ENCODE peak calls at places on chromosomes 11 and 22, in nine cellular contexts. One of them, this sample, is unnamed.

GRCh38 chr11:78801161-78801884 is 226.7 kb upstream of the NARS2 start:
- DNase-seq in HCEC 1CT: peak; percentile 49
- DNase-seq in pulmonary artery endothelial cell: peak; percentile 39
- DNase-seq in dorsolateral prefrontal cortex: no peak
- DNase-seq in HuH-7: no peak
- DNase-seq in GM06990: no peak
- DNase-seq in AML-193: no peak
- DNase-seq in substantia nigra: no peak
- DNase-seq in brain microvascular endothelial cell: peak; percentile 92
- DNase-seq in this sample: peak; percentile 74

GRCh38 chr22:38655532-38656255 is 498 bp downstream of the FAM227A start:
- DNase-seq in pulmonary artery endothelial cell: no peak
- DNase-seq in GM06990: no peak
- DNase-seq in HuH-7: peak; percentile 20
- DNase-seq in brain microvascular endothelial cell: peak; percentile 1
- DNase-seq in AML-193: no peak
- DNase-seq in substantia nigra: no peak
- DNase-seq in HCEC 1CT: peak; percentile 5
- DNase-seq in dorsolateral prefrontal cortex: no peak
- DNase-seq in this sample: no peak

GRCh38 chr11:33988586-33989370 is 62.8 kb upstream of the CAPRIN1 start:
- DNase-seq in substantia nigra: no peak
- DNase-seq in HCEC 1CT: no peak
- DNase-seq in pulmonary artery endothelial cell: no peak
- DNase-seq in dorsolateral prefrontal cortex: no peak
- DNase-seq in GM06990: no peak
- DNase-seq in HuH-7: no peak
- DNase-seq in brain microvascular endothelial cell: no peak
- DNase-seq in AML-193: no peak
- DNase-seq in this sample: no peak

GRCh38 chr22:37059876-37060449 is 8.4 kb downstream of the KCTD17 start:
- DNase-seq in substantia nigra: no peak
- DNase-seq in HCEC 1CT: no peak
- DNase-seq in pulmonary artery endothelial cell: no peak
- DNase-seq in brain microvascular endothelial cell: no peak
- DNase-seq in dorsolateral prefrontal cortex: no peak
- DNase-seq in GM06990: no peak
- DNase-seq in AML-193: no peak
- DNase-seq in HuH-7: no peak
- DNase-seq in this sample: no peak

GRCh38 chr11:61007971-61008896 is 36.8 kb downstream of the CD6 start:
- DNase-seq in HuH-7: no peak
- DNase-seq in HCEC 1CT: no peak
- DNase-seq in brain microvascular endothelial cell: no peak
- DNase-seq in AML-193: no peak
- DNase-seq in GM06990: peak; percentile 55
- DNase-seq in substantia nigra: no peak
- DNase-seq in dorsolateral prefrontal cortex: no peak
- DNase-seq in pulmonary artery endothelial cell: no peak
- DNase-seq in this sample: no peak

GRCh38 chr22:46649176-46650077 is 29.2 kb downstream of the GRAMD4 start:
- DNase-seq in GM06990: no peak
- DNase-seq in brain microvascular endothelial cell: peak; percentile 15
- DNase-seq in HuH-7: peak; percentile 65
- DNase-seq in HCEC 1CT: no peak
- DNase-seq in AML-193: no peak
- DNase-seq in dorsolateral prefrontal cortex: no peak
- DNase-seq in pulmonary artery endothelial cell: no peak
- DNase-seq in substantia nigra: no peak
- DNase-seq in this sample: no peak

GRCh38 chr11:69295995-69296889 is 2.3 kb downstream of the MYEOV start:
- DNase-seq in GM06990: peak; percentile 30
- DNase-seq in AML-193: peak; percentile 86
- DNase-seq in pulmonary artery endothelial cell: no peak
- DNase-seq in HuH-7: peak; percentile 99
- DNase-seq in dorsolateral prefrontal cortex: peak; percentile 38
- DNase-seq in substantia nigra: peak; percentile 9
- DNase-seq in brain microvascular endothelial cell: peak; percentile 61
- DNase-seq in HCEC 1CT: peak; percentile 92
- DNase-seq in this sample: peak; percentile 95

GRCh38 chr11:110184974-110185597 is 91.9 kb downstream of the ZC3H12C start:
- DNase-seq in AML-193: no peak
- DNase-seq in dorsolateral prefrontal cortex: peak; percentile 44
- DNase-seq in brain microvascular endothelial cell: peak; percentile 57
- DNase-seq in pulmonary artery endothelial cell: no peak
- DNase-seq in HuH-7: no peak
- DNase-seq in substantia nigra: peak; percentile 12
- DNase-seq in GM06990: no peak
- DNase-seq in HCEC 1CT: peak; percentile 87
- DNase-seq in this sample: peak; percentile 16

GRCh38 chr22:46578824-46579561 is 41.2 kb upstream of the GRAMD4 start:
- DNase-seq in pulmonary artery endothelial cell: no peak
- DNase-seq in AML-193: peak; percentile 40
- DNase-seq in substantia nigra: no peak
- DNase-seq in GM06990: no peak
- DNase-seq in brain microvascular endothelial cell: no peak
- DNase-seq in HCEC 1CT: no peak
- DNase-seq in dorsolateral prefrontal cortex: peak; percentile 46
- DNase-seq in HuH-7: peak; percentile 70
- DNase-seq in this sample: peak; percentile 25

GRCh38 chr22:24521791-24522245 is 26.7 kb downstream of the UPB1 start:
- DNase-seq in HuH-7: peak; percentile 83
- DNase-seq in dorsolateral prefrontal cortex: no peak
- DNase-seq in AML-193: peak; percentile 59
- DNase-seq in GM06990: no peak
- DNase-seq in brain microvascular endothelial cell: peak; percentile 41
- DNase-seq in HCEC 1CT: peak; percentile 53
- DNase-seq in substantia nigra: no peak
- DNase-seq in pulmonary artery endothelial cell: peak; percentile 30
- DNase-seq in this sample: peak; percentile 32

GRCh38 chr22:26672060-26672471 is 14.7 kb downstream of the MIAT start:
- DNase-seq in HuH-7: no peak
- DNase-seq in HCEC 1CT: no peak
- DNase-seq in AML-193: no peak
- DNase-seq in GM06990: no peak
- DNase-seq in dorsolateral prefrontal cortex: no peak
- DNase-seq in pulmonary artery endothelial cell: no peak
- DNase-seq in substantia nigra: no peak
- DNase-seq in brain microvascular endothelial cell: no peak
- DNase-seq in this sample: no peak

GRCh38 chr11:97451441-97451840 is 1061.6 kb downstream of the JRKL start:
- DNase-seq in GM06990: no peak
- DNase-seq in HCEC 1CT: no peak
- DNase-seq in dorsolateral prefrontal cortex: no peak
- DNase-seq in HuH-7: no peak
- DNase-seq in pulmonary artery endothelial cell: no peak
- DNase-seq in AML-193: no peak
- DNase-seq in substantia nigra: no peak
- DNase-seq in brain microvascular endothelial cell: no peak
- DNase-seq in this sample: no peak

GRCh38 chr11:73151371-73151870 is 9.3 kb upstream of the FCHSD2 start:
- DNase-seq in substantia nigra: no peak
- DNase-seq in AML-193: no peak
- DNase-seq in HCEC 1CT: no peak
- DNase-seq in GM06990: no peak
- DNase-seq in brain microvascular endothelial cell: no peak
- DNase-seq in dorsolateral prefrontal cortex: no peak
- DNase-seq in pulmonary artery endothelial cell: no peak
- DNase-seq in HuH-7: no peak
- DNase-seq in this sample: no peak

GRCh38 chr11:1843098-1843473 is 4.3 kb downstream of the TNNI2 start:
- DNase-seq in AML-193: no peak
- DNase-seq in substantia nigra: no peak
- DNase-seq in HCEC 1CT: no peak
- DNase-seq in pulmonary artery endothelial cell: no peak
- DNase-seq in brain microvascular endothelial cell: no peak
- DNase-seq in dorsolateral prefrontal cortex: no peak
- DNase-seq in GM06990: no peak
- DNase-seq in HuH-7: no peak
- DNase-seq in this sample: no peak

GRCh38 chr11:122491486-122491885 is 164.0 kb upstream of the UBASH3B start:
- DNase-seq in HCEC 1CT: no peak
- DNase-seq in pulmonary artery endothelial cell: peak; percentile 89
- DNase-seq in GM06990: no peak
- DNase-seq in brain microvascular endothelial cell: peak; percentile 6
- DNase-seq in substantia nigra: no peak
- DNase-seq in AML-193: peak; percentile 52
- DNase-seq in HuH-7: no peak
- DNase-seq in dorsolateral prefrontal cortex: no peak
- DNase-seq in this sample: peak; percentile 6

GRCh38 chr22:42957958-42958357 is 57.0 kb downstream of the PACSIN2 start:
- DNase-seq in dorsolateral prefrontal cortex: no peak
- DNase-seq in HCEC 1CT: no peak
- DNase-seq in GM06990: no peak
- DNase-seq in brain microvascular endothelial cell: no peak
- DNase-seq in pulmonary artery endothelial cell: no peak
- DNase-seq in substantia nigra: no peak
- DNase-seq in HuH-7: no peak
- DNase-seq in AML-193: no peak
- DNase-seq in this sample: no peak

GRCh38 chr22:33873666-33874065 is 46.6 kb downstream of the LARGE1 start:
- DNase-seq in AML-193: no peak
- DNase-seq in GM06990: no peak
- DNase-seq in HCEC 1CT: no peak
- DNase-seq in substantia nigra: no peak
- DNase-seq in dorsolateral prefrontal cortex: no peak
- DNase-seq in brain microvascular endothelial cell: no peak
- DNase-seq in pulmonary artery endothelial cell: no peak
- DNase-seq in HuH-7: no peak
- DNase-seq in this sample: no peak

GRCh38 chr22:46974077-46974476 is 211.6 kb downstream of the TBC1D22A start:
- DNase-seq in AML-193: no peak
- DNase-seq in substantia nigra: no peak
- DNase-seq in pulmonary artery endothelial cell: no peak
- DNase-seq in HuH-7: no peak
- DNase-seq in GM06990: no peak
- DNase-seq in HCEC 1CT: no peak
- DNase-seq in brain microvascular endothelial cell: no peak
- DNase-seq in dorsolateral prefrontal cortex: no peak
- DNase-seq in this sample: no peak

GRCh38 chr11:103892603-103893002 is 143.8 kb upstream of the DDI1 start:
- DNase-seq in AML-193: no peak
- DNase-seq in HCEC 1CT: peak; percentile 59
- DNase-seq in brain microvascular endothelial cell: peak; percentile 81
- DNase-seq in pulmonary artery endothelial cell: no peak
- DNase-seq in HuH-7: no peak
- DNase-seq in GM06990: no peak
- DNase-seq in dorsolateral prefrontal cortex: peak; percentile 55
- DNase-seq in substantia nigra: no peak
- DNase-seq in this sample: peak; percentile 18

GRCh38 chr22:23068832-23069385 is 1.4 kb upstream of the GNAZ start:
- DNase-seq in HCEC 1CT: no peak
- DNase-seq in dorsolateral prefrontal cortex: peak; percentile 14
- DNase-seq in AML-193: no peak
- DNase-seq in HuH-7: no peak
- DNase-seq in brain microvascular endothelial cell: no peak
- DNase-seq in pulmonary artery endothelial cell: no peak
- DNase-seq in substantia nigra: no peak
- DNase-seq in GM06990: no peak
- DNase-seq in this sample: no peak

GRCh38 chr11:65701686-65702085 is 10.4 kb upstream of the KAT5 start:
- DNase-seq in brain microvascular endothelial cell: no peak
- DNase-seq in HuH-7: no peak
- DNase-seq in HCEC 1CT: no peak
- DNase-seq in pulmonary artery endothelial cell: no peak
- DNase-seq in GM06990: no peak
- DNase-seq in substantia nigra: no peak
- DNase-seq in AML-193: no peak
- DNase-seq in dorsolateral prefrontal cortex: no peak
- DNase-seq in this sample: no peak

GRCh38 chr11:114036958-114037357 is 22.6 kb upstream of the ZBTB16 start:
- DNase-seq in brain microvascular endothelial cell: no peak
- DNase-seq in HCEC 1CT: no peak
- DNase-seq in pulmonary artery endothelial cell: no peak
- DNase-seq in GM06990: no peak
- DNase-seq in dorsolateral prefrontal cortex: no peak
- DNase-seq in substantia nigra: no peak
- DNase-seq in HuH-7: no peak
- DNase-seq in AML-193: no peak
- DNase-seq in this sample: no peak

GRCh38 chr11:132601863-132602262 is 930.4 kb downstream of the OPCML start:
- DNase-seq in AML-193: no peak
- DNase-seq in GM06990: no peak
- DNase-seq in HCEC 1CT: no peak
- DNase-seq in pulmonary artery endothelial cell: no peak
- DNase-seq in HuH-7: no peak
- DNase-seq in substantia nigra: no peak
- DNase-seq in brain microvascular endothelial cell: no peak
- DNase-seq in dorsolateral prefrontal cortex: no peak
- DNase-seq in this sample: no peak

GRCh38 chr11:1131033-1131911 is 26.5 kb upstream of the MUC5AC start:
- DNase-seq in pulmonary artery endothelial cell: no peak
- DNase-seq in brain microvascular endothelial cell: no peak
- DNase-seq in HCEC 1CT: no peak
- DNase-seq in HuH-7: no peak
- DNase-seq in substantia nigra: no peak
- DNase-seq in AML-193: no peak
- DNase-seq in GM06990: no peak
- DNase-seq in dorsolateral prefrontal cortex: peak; percentile 38
- DNase-seq in this sample: no peak

GRCh38 chr22:46025973-46026906 is 49.3 kb upstream of the WNT7B start:
- DNase-seq in AML-193: no peak
- DNase-seq in HuH-7: no peak
- DNase-seq in GM06990: no peak
- DNase-seq in substantia nigra: no peak
- DNase-seq in HCEC 1CT: no peak
- DNase-seq in dorsolateral prefrontal cortex: peak; percentile 19
- DNase-seq in pulmonary artery endothelial cell: no peak
- DNase-seq in brain microvascular endothelial cell: no peak
- DNase-seq in this sample: no peak

GRCh38 chr22:23113067-23113846 is 28.5 kb downstream of the RSPH14 start:
- DNase-seq in GM06990: no peak
- DNase-seq in AML-193: no peak
- DNase-seq in pulmonary artery endothelial cell: no peak
- DNase-seq in dorsolateral prefrontal cortex: peak; percentile 87
- DNase-seq in brain microvascular endothelial cell: no peak
- DNase-seq in substantia nigra: peak; percentile 80
- DNase-seq in HuH-7: no peak
- DNase-seq in HCEC 1CT: no peak
- DNase-seq in this sample: no peak

GRCh38 chr11:2515401-2516275 is 70.8 kb downstream of the KCNQ1 start:
- DNase-seq in AML-193: no peak
- DNase-seq in dorsolateral prefrontal cortex: peak; percentile 18
- DNase-seq in HCEC 1CT: no peak
- DNase-seq in substantia nigra: no peak
- DNase-seq in GM06990: no peak
- DNase-seq in brain microvascular endothelial cell: no peak
- DNase-seq in pulmonary artery endothelial cell: no peak
- DNase-seq in HuH-7: no peak
- DNase-seq in this sample: no peak

GRCh38 chr22:28413612-28414011 is 266.0 kb downstream of the TTC28 start:
- DNase-seq in brain microvascular endothelial cell: no peak
- DNase-seq in AML-193: no peak
- DNase-seq in HCEC 1CT: no peak
- DNase-seq in pulmonary artery endothelial cell: no peak
- DNase-seq in dorsolateral prefrontal cortex: no peak
- DNase-seq in substantia nigra: no peak
- DNase-seq in GM06990: no peak
- DNase-seq in HuH-7: no peak
- DNase-seq in this sample: no peak

GRCh38 chr11:76605338-76606074 is 65.0 kb downstream of the LRRC32 start:
- DNase-seq in HuH-7: no peak
- DNase-seq in brain microvascular endothelial cell: no peak
- DNase-seq in HCEC 1CT: no peak
- DNase-seq in substantia nigra: no peak
- DNase-seq in AML-193: no peak
- DNase-seq in pulmonary artery endothelial cell: no peak
- DNase-seq in dorsolateral prefrontal cortex: no peak
- DNase-seq in GM06990: no peak
- DNase-seq in this sample: no peak

GRCh38 chr11:99494065-99494464 is 473.3 kb downstream of the CNTN5 start:
- DNase-seq in AML-193: no peak
- DNase-seq in HCEC 1CT: no peak
- DNase-seq in GM06990: no peak
- DNase-seq in substantia nigra: no peak
- DNase-seq in brain microvascular endothelial cell: no peak
- DNase-seq in HuH-7: no peak
- DNase-seq in dorsolateral prefrontal cortex: no peak
- DNase-seq in pulmonary artery endothelial cell: no peak
- DNase-seq in this sample: no peak

GRCh38 chr11:13224324-13224723 is 53.3 kb upstream of the BMAL1 start:
- DNase-seq in dorsolateral prefrontal cortex: no peak
- DNase-seq in GM06990: no peak
- DNase-seq in AML-193: no peak
- DNase-seq in pulmonary artery endothelial cell: no peak
- DNase-seq in substantia nigra: no peak
- DNase-seq in HuH-7: no peak
- DNase-seq in HCEC 1CT: no peak
- DNase-seq in brain microvascular endothelial cell: no peak
- DNase-seq in this sample: no peak

This sample was measured in MV-4-11.